ENCODE peak calls at places on chromosomes 6 and 20, in four cellular contexts. X, H, C and U are unnamed samples.

GRCh38 chr20:25720285-25720684 is 23.6 kb upstream of the ZNF337 start:
- DNase-seq in X (no peak), C (no peak), H (no peak), U (no peak)

GRCh38 chr20:62336775-62337557 is 30.1 kb downstream of the LAMA5 start:
- DNase-seq in H (peak), X (no peak), C (no peak), U (no peak)

GRCh38 chr6:29757701-29758293 is 34.6 kb downstream of the HLA-F start:
- DNase-seq in C (no peak), H (no peak), X (no peak), U (no peak)

GRCh38 chr6:16257999-16258708 is 19.8 kb downstream of the GMPR start:
- DNase-seq in X (no peak), C (no peak), H (peak), U (no peak)

GRCh38 chr20:5689451-5689850 is 60.8 kb upstream of the SHLD1 start:
- DNase-seq in H (no peak), C (no peak), X (peak), U (no peak)

GRCh38 chr6:143187173-143187908 is 126.7 kb downstream of the AIG1 start:
- DNase-seq in H (no peak), X (no peak), C (no peak), U (no peak)

GRCh38 chr6:135126034-135126433 is 55.1 kb upstream of the MYB start:
- DNase-seq in X (no peak), H (no peak), C (no peak), U (no peak)

GRCh38 chr6:82775989-82776388 is 289.7 kb downstream of the UBE3D start:
- DNase-seq in H (no peak), X (no peak), C (no peak), U (no peak)

GRCh38 chr6:90285611-90286381 is 10.8 kb downstream of the BACH2 start:
- DNase-seq in C (peak), H (no peak), X (peak), U (no peak)
- TF ChIP-seq POLR2AphosphoS5 in C (peak), H (peak), X (no peak), U (no peak)

GRCh38 chr6:166624275-166624674 is 2.8 kb downstream of the RPS6KA2 start:
- DNase-seq in X (no peak), H (no peak), C (peak), U (no peak)
- TF ChIP-seq POLR2AphosphoS5 in X (no peak), H (peak), C (peak), U (no peak)

GRCh38 chr6:37131104-37131959 is 38.6 kb upstream of the PIM1 start:
- DNase-seq in X (peak), H (no peak), C (peak), U (no peak)
- TF ChIP-seq POLR2AphosphoS5 in X (no peak), H (peak), C (peak), U (no peak)

GRCh38 chr6:15243994-15244604 is 1.8 kb upstream of the JARID2 start:
- DNase-seq in H (no peak), X (no peak), C (no peak), U (no peak)
- TF ChIP-seq POLR2AphosphoS5 in H (no peak), X (no peak), C (no peak), U (no peak)

DNA sequence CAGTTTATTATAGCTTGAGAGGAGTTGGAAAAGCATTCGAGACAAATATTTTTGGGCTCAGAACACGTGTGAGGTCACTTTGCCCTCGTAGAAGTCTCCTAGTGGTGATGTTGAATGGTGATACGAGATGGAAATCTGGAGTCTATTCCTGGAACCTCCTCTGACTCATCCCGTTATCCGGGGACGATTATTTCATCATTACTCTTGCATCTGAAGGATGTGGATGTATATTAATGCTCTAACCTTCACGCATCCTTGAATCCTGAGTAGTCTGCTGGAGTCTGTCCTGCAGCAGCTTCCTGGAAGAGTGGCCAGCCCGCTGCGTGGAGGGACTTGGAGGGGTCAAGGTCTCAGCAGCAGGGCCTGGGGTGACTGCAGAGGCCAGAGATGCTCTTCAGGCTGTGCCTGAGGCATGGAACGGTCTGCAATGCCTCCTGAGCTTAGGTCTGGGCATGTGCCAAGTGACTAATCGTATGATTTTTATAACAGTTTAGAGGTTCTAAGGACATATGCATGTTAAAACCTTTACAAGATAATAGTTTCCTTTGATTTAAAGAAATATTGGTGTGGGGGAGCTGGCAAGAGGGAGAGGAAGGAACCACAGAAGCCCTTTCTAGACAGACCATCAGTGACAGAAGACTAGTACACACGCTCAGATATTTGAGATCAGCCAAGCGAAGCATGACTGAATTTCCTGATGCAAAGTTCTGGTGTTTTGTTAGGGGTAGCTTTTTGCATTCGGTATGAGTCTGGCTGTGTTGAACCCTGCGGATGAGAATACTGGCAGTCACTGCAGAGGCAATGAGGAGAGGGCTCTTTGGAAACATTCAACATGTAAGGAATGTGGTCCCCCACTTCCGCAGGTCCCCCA is 400.2 kb downstream of the QKI start:
- DNase-seq in H (no peak), C (no peak), X (no peak), U (peak)
- TF ChIP-seq POLR2AphosphoS5 in H (no peak), C (no peak), X (no peak), U (no peak)

DNA sequence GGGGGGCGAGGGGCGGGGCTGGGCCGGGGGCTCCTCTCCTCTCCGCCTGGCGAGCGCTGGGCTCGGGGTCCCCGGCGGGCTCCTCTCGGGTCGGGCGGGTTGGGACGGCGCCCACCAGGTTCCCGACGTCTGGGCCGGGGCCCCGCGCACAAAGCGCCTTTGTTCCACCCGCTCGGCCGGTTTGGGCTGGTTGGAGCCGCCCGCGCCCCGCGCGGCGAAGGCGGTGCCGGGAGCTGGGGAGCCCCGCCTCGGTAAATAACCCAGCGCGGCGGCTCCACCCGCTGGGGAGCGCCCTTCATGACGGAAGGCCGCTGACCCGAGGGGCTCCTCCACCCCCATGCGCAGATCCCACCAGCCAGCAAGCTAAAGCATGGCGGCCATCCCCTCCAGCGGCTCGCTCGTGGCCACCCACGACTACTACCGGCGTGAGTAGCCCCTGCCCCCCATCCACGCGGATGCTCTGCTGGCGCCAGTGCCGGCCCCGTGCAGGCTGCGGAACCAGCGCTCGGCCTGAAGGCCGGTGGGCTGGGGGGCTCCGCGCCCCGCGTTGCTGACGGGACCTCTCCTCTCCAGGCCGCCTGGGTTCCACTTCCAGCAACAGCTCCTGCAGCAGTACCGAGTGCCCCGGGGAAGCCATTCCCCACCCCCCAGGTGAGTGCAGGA is 505 bp downstream of the PPDPF start:
- DNase-seq in C (peak), X (peak), H (peak), U (no peak)
- TF ChIP-seq POLR2AphosphoS5 in C (peak), X (no peak), H (no peak), U (no peak)